ENCODE peak calls at places on chromosome 7, in six cellular contexts. U, Z, I, R, J and O are unnamed samples.

GRCh38 chr7:46352335-46352954 is 431.4 kb upstream of the IGFBP3 start:
- DNase-seq in U (peak; percentile 72), Z (peak; percentile 60), I (no peak), R (peak; percentile 79), J (peak; percentile 57), O (peak; percentile 65)

GRCh38 chr7:130273081-130273699 is 6.5 kb downstream of the CPA2 start:
- DNase-seq in U (peak; percentile 48), Z (no peak), I (peak; percentile 67), R (peak; percentile 95), J (peak; percentile 93), O (peak; percentile 88)

GRCh38 chr7:100706672-100707311 is 871 bp downstream of the POP7 start:
- DNase-seq in U (no peak), Z (no peak), I (no peak), R (no peak), J (peak; percentile 41), O (no peak)

GRCh38 chr7:131012477-131013031 is 278.5 kb upstream of the KLF14 start:
- DNase-seq in U (no peak), Z (peak; percentile 81), I (no peak), R (no peak), J (no peak), O (no peak)

GRCh38 chr7:151389096-151389767 is 20.6 kb downstream of the WDR86 start:
- DNase-seq in U (no peak), Z (no peak), I (no peak), R (no peak), J (no peak), O (no peak)

GRCh38 chr7:90111-91063 is 102.0 kb upstream of the FAM20C start:
- DNase-seq in U (peak; percentile 83), Z (no peak), I (peak; percentile 37), R (no peak), J (no peak), O (peak; percentile 93)

GRCh38 chr7:139821349-139822115 is 7.5 kb upstream of the TBXAS1 start:
- DNase-seq in U (no peak), Z (no peak), I (no peak), R (no peak), J (no peak), O (no peak)

GRCh38 chr7:149558149-149558861 is 60.7 kb upstream of the ZNF746 start:
- DNase-seq in U (peak; percentile 76), Z (no peak), I (no peak), R (no peak), J (no peak), O (no peak)

GRCh38 chr7:1103009-1103788 is 15.3 kb downstream of the GPER1 start:
- DNase-seq in U (no peak), Z (no peak), I (no peak), R (no peak), J (no peak), O (no peak)

GRCh38 chr7:34928052-34928451 is 109.2 kb downstream of the DPY19L1 start:
- DNase-seq in U (no peak), Z (peak; percentile 68), I (peak; percentile 93), R (peak; percentile 51), J (peak; percentile 83), O (no peak)

GRCh38 chr7:72335561-72336381 is 76.4 kb downstream of the CALN1 start:
- DNase-seq in U (no peak), Z (no peak), I (peak; percentile 79), R (no peak), J (peak; percentile 70), O (no peak)

GRCh38 chr7:6234384-6234783 is 38.0 kb downstream of the CYTH3 start:
- DNase-seq in U (no peak), Z (no peak), I (no peak), R (no peak), J (no peak), O (no peak)

GRCh38 chr7:122212754-122213153 is 68.7 kb upstream of the AASS start:
- DNase-seq in U (no peak), Z (no peak), I (no peak), R (no peak), J (no peak), O (peak; percentile 26)

GRCh38 chr7:17495655-17496396 is 197.4 kb downstream of the AHR start:
- DNase-seq in U (no peak), Z (peak; percentile 77), I (no peak), R (no peak), J (no peak), O (no peak)

GRCh38 chr7:16811555-16811954 is 6.8 kb upstream of the AGR2 start:
- DNase-seq in U (peak; percentile 73), Z (no peak), I (no peak), R (no peak), J (no peak), O (peak; percentile 73)

GRCh38 chr7:5077740-5078139 is 32.1 kb downstream of the RBAK start:
- DNase-seq in U (peak; percentile 7), Z (no peak), I (no peak), R (no peak), J (no peak), O (no peak)

GRCh38 chr7:1513657-1514095 is 9.5 kb upstream of the INTS1 start:
- DNase-seq in U (no peak), Z (no peak), I (no peak), R (no peak), J (no peak), O (no peak)

GRCh38 chr7:123751816-123752215 is 3.0 kb upstream of the WASL start:
- DNase-seq in U (peak; percentile 25), Z (no peak), I (no peak), R (no peak), J (no peak), O (no peak)

GRCh38 chr7:123749537-123749857 is 694 bp upstream of the WASL start:
- DNase-seq in U (peak; percentile 67), Z (peak; percentile 87), I (no peak), R (no peak), J (no peak), O (peak; percentile 90)

GRCh38 chr7:123748734-123749536 is at the start of gene WASL:
- DNase-seq in U (peak; percentile 85), Z (peak; percentile 84), I (peak; percentile 95), R (peak; percentile 93), J (peak; percentile 92), O (peak; percentile 91)

GRCh38 chr7:123752534-123752933 is 3.7 kb upstream of the WASL start:
- DNase-seq in U (no peak), Z (no peak), I (no peak), R (no peak), J (no peak), O (no peak)

GRCh38 chr7:123750389-123751230 is 1.8 kb upstream of the WASL start:
- DNase-seq in U (no peak), Z (no peak), I (no peak), R (no peak), J (no peak), O (no peak)
- H3K4ac ChIP-seq in U (no peak overlapping the region), Z (no peak overlapping the region), I (no peak overlapping the region), R (no peak overlapping the region), J (no peak overlapping the region), O (no peak overlapping the region)

DNA sequence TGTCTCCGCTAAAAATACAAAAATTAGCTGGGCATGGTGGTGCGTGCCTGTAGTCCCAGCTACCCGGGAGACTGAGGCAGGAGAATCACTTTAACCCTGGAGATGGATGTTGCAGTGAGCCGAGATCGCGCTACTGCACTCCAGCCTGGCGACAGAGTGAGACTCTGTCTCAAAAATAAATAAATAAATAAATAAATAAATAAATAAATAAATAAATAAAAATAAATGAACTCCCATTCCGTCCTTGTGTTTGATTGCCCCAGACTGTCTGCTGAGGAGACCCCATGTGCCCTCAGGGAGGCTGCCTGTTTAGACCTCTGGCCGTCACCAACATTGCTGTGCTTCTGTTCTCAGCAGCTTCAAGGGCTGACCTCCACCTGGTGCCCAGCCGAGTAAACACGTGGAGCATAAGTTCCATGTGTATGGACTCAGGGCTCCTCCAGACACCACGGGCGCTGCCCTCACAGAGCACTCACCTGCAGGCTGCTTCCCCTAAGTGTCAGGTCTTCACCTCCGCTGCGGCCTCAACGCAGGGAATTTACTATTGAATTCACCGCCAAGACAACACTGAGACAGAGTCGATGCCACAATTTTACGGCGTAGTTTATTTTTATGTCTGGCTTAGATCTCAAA is 32.0 kb downstream of the VOPP1 start:
- DNase-seq in U (no peak), Z (no peak), I (no peak), R (no peak), J (no peak), O (no peak)
- H4K91ac ChIP-seq in U (no peak overlapping the region), Z (no peak overlapping the region), I (peak overlapping the region; percentile 58), R (no peak overlapping the region), J (no peak overlapping the region), O (no peak overlapping the region)

GRCh38 chr7:41536116-41536515 is 166.8 kb downstream of the INHBA start:
- DNase-seq in U (no peak), Z (no peak), I (no peak), R (no peak), J (no peak), O (no peak)

GRCh38 chr7:41544241-41544640 is 158.6 kb downstream of the INHBA start:
- DNase-seq in U (peak; percentile 38), Z (no peak), I (no peak), R (no peak), J (no peak), O (no peak)

GRCh38 chr7:41538810-41539724 is 163.8 kb downstream of the INHBA start:
- DNase-seq in U (peak; percentile 50), Z (no peak), I (no peak), R (no peak), J (peak; percentile 28), O (no peak)

GRCh38 chr7:41537024-41537423 is 165.9 kb downstream of the INHBA start:
- DNase-seq in U (no peak), Z (no peak), I (no peak), R (no peak), J (no peak), O (no peak)

GRCh38 chr7:41540601-41541000 is 162.3 kb downstream of the INHBA start:
- DNase-seq in U (no peak), Z (no peak), I (no peak), R (no peak), J (no peak), O (no peak)
- H3K4ac ChIP-seq in U (no peak overlapping the region), Z (no peak overlapping the region), I (no peak overlapping the region), R (no peak overlapping the region), J (no peak overlapping the region), O (no peak overlapping the region)

DNA sequence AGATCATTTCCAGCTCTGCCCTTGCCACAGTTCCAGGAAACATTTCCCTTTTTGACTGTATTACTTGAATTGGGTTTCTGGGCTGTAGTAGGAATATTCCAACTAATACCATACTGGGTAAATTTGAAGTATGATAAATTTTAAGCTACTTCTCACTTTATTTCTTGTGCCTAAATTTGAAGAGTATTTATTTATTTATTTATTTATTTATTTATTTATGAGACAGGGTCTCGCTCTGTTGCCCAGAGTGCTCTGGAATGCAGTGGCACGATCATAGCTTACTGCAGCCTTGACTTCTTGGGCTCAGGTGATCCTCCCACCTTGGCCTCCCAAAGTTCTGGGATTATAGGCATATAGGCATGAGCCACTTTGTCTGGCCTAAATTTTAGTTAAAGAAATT is 105.5 kb downstream of the TPST1 start:
- DNase-seq in U (no peak), Z (no peak), I (no peak), R (no peak), J (no peak), O (no peak)
- H4K91ac ChIP-seq in U (no peak overlapping the region), Z (no peak overlapping the region), I (no peak overlapping the region), R (no peak overlapping the region), J (no peak overlapping the region), O (no peak overlapping the region)